ENCODE peak calls at places on chromosome 20, in six cellular contexts. I is GM12878, P is H1, J is GM12891, U is K562, Y is HepG2. G is an unnamed sample.
A peak's percentile ranks its signal among the peaks of the same experiment; 100 is the strongest.

GRCh38 chr20:24953621-24954133 is 4.6 kb downstream of the CST7 start:
- DNase-seq in I (no peak), P (peak; percentile 45), J (no peak), U (no peak), Y (no peak), G (no peak)

GRCh38 chr20:40882173-40882572 is 146.4 kb upstream of the TOP1 start:
- DNase-seq in I (no peak), P (no peak), J (no peak), U (no peak), Y (no peak), G (no peak)

GRCh38 chr20:34544109-34544793 is 14.3 kb upstream of the MAP1LC3A start:
- DNase-seq in I (no peak), P (peak; percentile 67), J (no peak), U (no peak), Y (no peak), G (no peak)

GRCh38 chr20:25308083-25308491 is 60.2 kb downstream of the PYGB start:
- DNase-seq in I (no peak), P (no peak), J (no peak), U (no peak), Y (no peak), G (no peak)

GRCh38 chr20:18985551-18985950 is 172.0 kb downstream of the SCP2D1 start:
- DNase-seq in I (no peak), P (no peak), J (no peak), U (no peak), Y (no peak), G (no peak)

GRCh38 chr20:21395666-21396044 is 1.7 kb downstream of the NKX2-4 start:
- DNase-seq in I (no peak), P (no peak), J (no peak), U (no peak), Y (no peak), G (no peak)

GRCh38 chr20:46635514-46636091 is 15.7 kb downstream of the SLC13A3 start:
- DNase-seq in I (no peak), P (peak; percentile 30), J (no peak), U (no peak), Y (no peak), G (no peak)

GRCh38 chr20:31605902-31606677 is 1.0 kb downstream of the ID1 start:
- DNase-seq in I (no peak), P (no peak), J (no peak), U (no peak), Y (peak; percentile 47), G (no peak)

GRCh38 chr20:23311932-23312331 is 38.7 kb upstream of the NXT1 start:
- DNase-seq in I (no peak), P (no peak), J (no peak), U (peak; percentile 29), Y (no peak), G (no peak)

GRCh38 chr20:25259788-25260254 is 11.9 kb downstream of the PYGB start:
- DNase-seq in I (no peak), P (peak; percentile 19), J (no peak), U (no peak), Y (no peak), G (no peak)

GRCh38 chr20:45993197-45993951 is 15.3 kb upstream of the MMP9 start:
- DNase-seq in I (no peak), P (no peak), J (no peak), U (no peak), Y (peak; percentile 56), G (no peak)

DNA sequence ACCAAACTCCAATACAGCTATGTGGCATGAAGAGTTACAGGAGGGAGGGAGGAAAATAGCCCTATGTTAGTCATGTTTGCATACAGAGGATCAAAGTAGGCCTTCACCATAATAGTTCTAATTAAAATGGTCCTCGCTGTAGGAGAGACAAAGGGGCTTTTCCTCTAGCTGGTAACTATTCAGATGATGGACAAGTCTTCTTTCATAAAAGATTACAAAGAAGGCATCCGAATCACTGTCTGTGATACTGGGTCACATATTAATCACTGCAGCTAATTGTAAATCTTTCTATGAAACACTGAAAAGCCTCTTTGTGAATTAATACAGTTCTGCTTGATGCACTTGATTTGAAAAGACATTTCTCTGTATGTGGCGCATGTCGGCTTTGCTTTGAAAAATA is 520.8 kb downstream of the KIF16B start:
- DNase-seq in I (no peak), P (no peak), J (no peak), U (no peak), Y (no peak), G (no peak)
- TF ChIP-seq TAF1 in I (no peak), P (no peak), J (no peak), U (no peak), Y (no peak), G (no peak)

GRCh38 chr20:48827880-48828733 is at the start of gene PREX1:
- DNase-seq in I (no peak), P (peak; percentile 91), J (peak; percentile 90), U (peak; percentile 97), Y (no peak), G (peak; percentile 87)
- TF ChIP-seq POLR2A in I (peak; percentile 74), P (no peak), J (no peak), U (peak; percentile 70), Y (no peak), G (peak; percentile 62)

DNA sequence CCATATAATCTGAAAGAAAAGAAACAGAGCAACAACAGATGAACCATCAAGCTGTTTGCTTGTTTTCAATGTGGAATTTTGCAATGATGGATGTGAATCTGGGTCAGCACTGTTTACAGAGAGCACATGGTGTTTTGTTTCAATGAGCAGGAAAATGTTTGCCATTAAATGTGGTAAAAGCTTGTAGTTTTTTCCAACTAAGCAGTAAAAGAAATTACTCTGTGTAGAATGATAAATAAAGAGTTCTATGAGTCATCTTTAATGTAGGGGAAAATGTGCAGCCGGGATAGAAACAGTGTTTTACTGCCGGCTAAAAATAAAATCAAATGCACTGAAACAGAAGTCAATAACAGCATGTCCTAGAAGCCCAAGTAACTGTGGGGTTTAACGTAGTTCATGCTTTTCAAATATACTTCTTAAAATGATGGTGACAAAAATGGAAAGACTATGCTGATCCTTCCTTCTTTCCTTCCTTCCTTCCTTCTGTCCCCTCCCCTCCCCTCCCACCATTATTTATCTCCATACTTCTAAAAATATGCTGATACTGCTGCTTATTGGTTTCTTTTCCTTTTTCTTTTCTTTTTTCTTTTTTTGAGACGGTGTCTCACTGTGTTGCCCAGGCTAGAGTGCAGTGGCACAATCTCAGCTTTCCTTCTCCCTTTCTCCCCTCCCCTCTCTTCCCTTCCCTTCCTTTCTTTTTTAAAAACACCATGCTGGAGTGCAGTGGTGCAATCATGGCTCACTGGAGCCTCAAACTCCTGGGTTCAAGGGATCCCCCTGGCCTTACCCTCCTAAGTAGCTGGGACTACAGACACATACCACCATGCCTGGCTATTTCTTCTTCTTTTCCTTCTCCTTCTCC is 6.3 kb upstream of the NAA20 start:
- DNase-seq in I (no peak), P (no peak), J (no peak), U (no peak), Y (peak; percentile 91), G (no peak)
- TF ChIP-seq TAF1 in I (no peak), P (no peak), J (no peak), U (no peak), Y (no peak), G (no peak)

GRCh38 chr20:37314617-37315292 is 25.3 kb downstream of the MANBAL start:
- DNase-seq in I (no peak), P (no peak), J (no peak), U (peak; percentile 35), Y (no peak), G (no peak)
- TF ChIP-seq POLR2A in I (no peak), P (no peak), J (no peak), U (no peak), Y (no peak), G (no peak)

GRCh38 chr20:49396230-49396629 is 86.2 kb downstream of the KCNB1 start:
- DNase-seq in I (no peak), P (no peak), J (no peak), U (peak; percentile 32), Y (no peak), G (no peak)

GRCh38 chr20:49394757-49395156 is 87.7 kb downstream of the KCNB1 start:
- DNase-seq in I (no peak), P (no peak), J (no peak), U (no peak), Y (no peak), G (no peak)

GRCh38 chr20:49394264-49394663 is 88.2 kb downstream of the KCNB1 start:
- DNase-seq in I (no peak), P (no peak), J (no peak), U (no peak), Y (no peak), G (no peak)

GRCh38 chr20:49395659-49396058 is 86.8 kb downstream of the KCNB1 start:
- DNase-seq in I (no peak), P (no peak), J (no peak), U (no peak), Y (no peak), G (no peak)

GRCh38 chr20:49395183-49395582 is 87.3 kb downstream of the KCNB1 start:
- DNase-seq in I (no peak), P (no peak), J (no peak), U (no peak), Y (no peak), G (no peak)
- TF ChIP-seq TAF1 in I (no peak), P (no peak), J (no peak), U (no peak), Y (no peak), G (no peak)

GRCh38 chr20:44450279-44450937 is 25.3 kb upstream of the TTPAL start:
- DNase-seq in I (no peak), P (no peak), J (no peak), U (no peak), Y (no peak), G (no peak)
- TF ChIP-seq POLR2A in I (no peak), P (no peak), J (no peak), U (no peak), Y (no peak), G (no peak)

DNA sequence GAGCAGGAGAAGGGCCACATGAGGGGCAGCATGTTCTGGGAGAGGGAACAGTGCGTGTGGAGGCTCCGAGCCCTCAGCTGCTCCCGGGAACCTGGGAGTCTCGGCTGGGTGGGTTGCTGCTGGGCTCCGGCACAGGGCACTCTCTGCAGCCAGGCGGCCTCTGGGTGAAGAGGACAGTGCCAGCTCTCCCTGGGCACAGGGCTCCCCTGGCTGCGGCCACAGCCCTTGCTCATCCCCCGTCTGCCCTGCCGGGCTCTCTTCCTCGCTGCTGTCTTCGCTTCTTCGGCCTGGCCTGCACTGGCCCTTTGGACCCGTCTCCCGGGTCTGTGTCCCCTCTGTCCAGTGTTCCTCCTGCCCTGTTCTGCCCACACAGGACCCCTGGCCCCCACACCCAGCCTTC is 48.2 kb downstream of the CDH4 start:
- DNase-seq in I (no peak), P (no peak), J (no peak), U (no peak), Y (no peak), G (no peak)
- TF ChIP-seq TAF1 in I (no peak), P (no peak), J (no peak), U (no peak), Y (no peak), G (no peak)

DNA sequence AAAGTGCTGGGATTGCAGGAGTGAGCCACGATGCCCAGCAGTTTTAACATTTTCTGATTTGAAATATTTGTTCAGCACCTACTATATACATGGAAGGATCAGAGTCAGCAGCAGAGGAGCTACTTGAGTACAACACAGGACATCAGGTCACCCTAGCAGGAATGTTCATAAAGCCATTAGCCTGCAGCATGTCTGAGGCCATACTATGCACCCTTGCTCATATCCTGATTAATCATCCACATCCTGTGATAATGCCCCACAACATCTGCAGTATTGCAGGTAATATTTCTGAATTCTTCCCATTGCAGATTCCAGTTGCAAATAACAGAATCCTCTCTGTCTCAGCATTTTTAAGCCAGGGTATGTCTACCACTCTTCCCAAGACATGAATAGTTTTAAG is 171.0 kb upstream of the PRND start:
- DNase-seq in I (no peak), P (no peak), J (no peak), U (no peak), Y (no peak), G (no peak)
- TF ChIP-seq POLR2A in I (no peak), P (no peak), J (no peak), U (no peak), Y (no peak), G (no peak)